ENCODE peak calls at places on chromosomes 7 and 10, in eight cellular contexts. V is caudate nucleus; A is fibroblast of the aortic adventitia; N is astrocyte of the spinal cord; U is activated CD4-positive, alpha-beta T cell treated with anti-CD3 and anti-CD28 coated beads, Interleukin-2, amount 50 U/mL, for 48 hours; M is BE2C; S is GDM1; L is GM06990. E is an unnamed sample.
A peak's percentile ranks its signal among the peaks of the same experiment; 100 is the strongest.

GRCh38 chr10:21191512-21191911 is 294.4 kb upstream of the NEBL start:
- DNase-seq in V (no peak), A (no peak), N (no peak), U (no peak), M (no peak), S (no peak), L (no peak), E (no peak)

GRCh38 chr7:102039706-102040105 is 222.3 kb downstream of the CUX1 start:
- DNase-seq in V (no peak), A (no peak), N (no peak), U (no peak), M (no peak), S (no peak), L (no peak), E (no peak)

GRCh38 chr7:112031689-112032088 is 174.5 kb downstream of the DOCK4 start:
- DNase-seq in V (no peak), A (no peak), N (no peak), U (no peak), M (no peak), S (no peak), L (no peak), E (no peak)

GRCh38 chr7:157117796-157118195 is 20.9 kb upstream of the UBE3C start:
- DNase-seq in V (no peak), A (no peak), N (no peak), U (no peak), M (no peak), S (no peak), L (no peak), E (no peak)

GRCh38 chr7:30068117-30068516 is 39.9 kb downstream of the PLEKHA8 start:
- DNase-seq in V (no peak), A (peak; percentile 90), N (peak; percentile 68), U (no peak), M (no peak), S (no peak), L (no peak), E (peak; percentile 68)

GRCh38 chr10:124870854-124871425 is 69.3 kb downstream of the ABRAXAS2 start:
- DNase-seq in V (no peak), A (no peak), N (no peak), U (no peak), M (no peak), S (no peak), L (no peak), E (no peak)

GRCh38 chr7:20779041-20779440 is 7.6 kb downstream of the SP8 start:
- DNase-seq in V (no peak), A (no peak), N (no peak), U (no peak), M (no peak), S (no peak), L (no peak), E (no peak)

GRCh38 chr7:70678621-70679251 is 453.2 kb upstream of the GALNT17 start:
- DNase-seq in V (no peak), A (peak; percentile 26), N (peak; percentile 89), U (no peak), M (no peak), S (peak; percentile 54), L (no peak), E (no peak)

GRCh38 chr10:43863859-43864591 is 215.3 kb upstream of the ZNF32 start:
- DNase-seq in V (no peak), A (peak; percentile 91), N (peak; percentile 83), U (no peak), M (no peak), S (no peak), L (no peak), E (peak; percentile 59)

GRCh38 chr10:101506829-101507228 is 81.2 kb downstream of the POLL start:
- DNase-seq in V (no peak), A (no peak), N (no peak), U (no peak), M (no peak), S (no peak), L (no peak), E (no peak)

GRCh38 chr7:157682064-157682945 is 345.5 kb downstream of the DNAJB6 start:
- DNase-seq in V (no peak), A (no peak), N (no peak), U (no peak), M (no peak), S (no peak), L (no peak), E (no peak)

GRCh38 chr7:158487546-158488224 is 99.9 kb downstream of the PTPRN2 start:
- DNase-seq in V (no peak), A (no peak), N (no peak), U (no peak), M (no peak), S (no peak), L (no peak), E (no peak)

GRCh38 chr10:93752761-93753160 is 5.0 kb upstream of the LGI1 start:
- DNase-seq in V (no peak), A (peak; percentile 58), N (peak; percentile 42), U (no peak), M (no peak), S (no peak), L (no peak), E (peak; percentile 66)

GRCh38 chr7:151796091-151796870 is 80.6 kb downstream of the PRKAG2 start:
- DNase-seq in V (no peak), A (peak; percentile 25), N (peak; percentile 16), U (peak; percentile 45), M (no peak), S (no peak), L (no peak), E (no peak)

GRCh38 chr7:149248777-149249176 is 9.3 kb downstream of the ZNF212 start:
- DNase-seq in V (no peak), A (no peak), N (no peak), U (peak; percentile 61), M (no peak), S (no peak), L (no peak), E (no peak)

GRCh38 chr7:32036557-32036956 is 33.6 kb downstream of the PDE1C start:
- DNase-seq in V (no peak), A (peak; percentile 15), N (peak; percentile 64), U (no peak), M (no peak), S (no peak), L (peak; percentile 37), E (no peak)

GRCh38 chr10:112616647-112617046 is 169.6 kb downstream of the VTI1A start:
- DNase-seq in V (no peak), A (no peak), N (no peak), U (no peak), M (no peak), S (no peak), L (no peak), E (no peak)

GRCh38 chr10:101397140-101397539 is 43.2 kb downstream of the BTRC start:
- DNase-seq in V (no peak), A (peak; percentile 80), N (peak; percentile 63), U (no peak), M (peak; percentile 45), S (no peak), L (no peak), E (peak; percentile 89)

GRCh38 chr10:73079779-73080178 is 16.9 kb downstream of the P4HA1 start:
- DNase-seq in V (no peak), A (no peak), N (no peak), U (no peak), M (no peak), S (no peak), L (peak; percentile 29), E (no peak)

GRCh38 chr7:112937651-112938390 is 147.6 kb upstream of the TMEM168 start:
- DNase-seq in V (no peak), A (peak; percentile 67), N (peak; percentile 15), U (no peak), M (no peak), S (no peak), L (no peak), E (no peak)

GRCh38 chr10:19119191-19119590 is 70.6 kb downstream of the MALRD1 start:
- DNase-seq in V (no peak), A (no peak), N (no peak), U (no peak), M (no peak), S (no peak), L (no peak), E (no peak)

GRCh38 chr7:130108809-130109208 is 38.5 kb downstream of the KLHDC10 start:
- DNase-seq in V (no peak), A (no peak), N (no peak), U (no peak), M (no peak), S (no peak), L (no peak), E (no peak)